ENCODE peak calls at places on chromosome 17, in seven cellular contexts. One of them, this sample, is unnamed.

GRCh38 chr17:60695960-60696359 is 18.3 kb downstream of the BCAS3 start:
- DNase-seq in colonic mucosa: no peak
- DNase-seq in kidney: no peak
- DNase-seq in heart left ventricle: no peak
- DNase-seq in cardiac fibroblast: peak; percentile 27
- DNase-seq in thoracic aorta: no peak
- DNase-seq in Caco-2: no peak
- DNase-seq in this sample: no peak

GRCh38 chr17:69335018-69335417 is 8.1 kb upstream of the ABCA5 start:
- DNase-seq in colonic mucosa: no peak
- DNase-seq in kidney: no peak
- DNase-seq in heart left ventricle: no peak
- DNase-seq in cardiac fibroblast: peak; percentile 65
- DNase-seq in thoracic aorta: no peak
- DNase-seq in Caco-2: no peak
- DNase-seq in this sample: no peak

GRCh38 chr17:34980681-34981537 is 597 bp downstream of the LIG3 start:
- DNase-seq in colonic mucosa: peak; percentile 71
- DNase-seq in kidney: peak; percentile 91
- DNase-seq in heart left ventricle: peak; percentile 89
- DNase-seq in cardiac fibroblast: peak; percentile 86
- DNase-seq in thoracic aorta: peak; percentile 9
- DNase-seq in Caco-2: peak; percentile 86
- DNase-seq in this sample: no peak

GRCh38 chr17:7396147-7396546 is 1.8 kb upstream of the PLSCR3 start:
- DNase-seq in colonic mucosa: no peak
- DNase-seq in kidney: no peak
- DNase-seq in heart left ventricle: no peak
- DNase-seq in cardiac fibroblast: no peak
- DNase-seq in thoracic aorta: no peak
- DNase-seq in Caco-2: no peak
- DNase-seq in this sample: no peak

GRCh38 chr17:72943826-72944689 is 148.4 kb downstream of the SLC39A11 start:
- DNase-seq in colonic mucosa: no peak
- DNase-seq in kidney: no peak
- DNase-seq in heart left ventricle: no peak
- DNase-seq in cardiac fibroblast: no peak
- DNase-seq in thoracic aorta: no peak
- DNase-seq in Caco-2: no peak
- DNase-seq in this sample: no peak

GRCh38 chr17:61410100-61410551 is 10.5 kb downstream of the TBX2 start:
- DNase-seq in colonic mucosa: no peak
- DNase-seq in kidney: peak; percentile 74
- DNase-seq in heart left ventricle: no peak
- DNase-seq in cardiac fibroblast: no peak
- DNase-seq in thoracic aorta: no peak
- DNase-seq in Caco-2: peak; percentile 36
- DNase-seq in this sample: peak; percentile 43

GRCh38 chr17:76671123-76671911 is 27.8 kb upstream of the ST6GALNAC1 start:
- DNase-seq in colonic mucosa: peak; percentile 100
- DNase-seq in kidney: peak; percentile 100
- DNase-seq in heart left ventricle: peak; percentile 100
- DNase-seq in cardiac fibroblast: peak; percentile 100
- DNase-seq in thoracic aorta: peak; percentile 100
- DNase-seq in Caco-2: peak; percentile 100
- DNase-seq in this sample: peak; percentile 100

GRCh38 chr17:81922566-81923301 is 4.8 kb upstream of the SIRT7 start:
- DNase-seq in colonic mucosa: no peak
- DNase-seq in kidney: no peak
- DNase-seq in heart left ventricle: no peak
- DNase-seq in cardiac fibroblast: no peak
- DNase-seq in thoracic aorta: no peak
- DNase-seq in Caco-2: no peak
- DNase-seq in this sample: no peak

GRCh38 chr17:5819396-5819795 is 235.1 kb upstream of the NLRP1 start:
- DNase-seq in colonic mucosa: no peak
- DNase-seq in kidney: no peak
- DNase-seq in heart left ventricle: no peak
- DNase-seq in cardiac fibroblast: peak; percentile 5
- DNase-seq in thoracic aorta: no peak
- DNase-seq in Caco-2: no peak
- DNase-seq in this sample: no peak

GRCh38 chr17:18360518-18360917 is 2.8 kb downstream of the SHMT1 start:
- DNase-seq in colonic mucosa: no peak
- DNase-seq in kidney: no peak
- DNase-seq in heart left ventricle: no peak
- DNase-seq in cardiac fibroblast: no peak
- DNase-seq in thoracic aorta: no peak
- DNase-seq in Caco-2: no peak
- DNase-seq in this sample: no peak

GRCh38 chr17:18364166-18364565 is 816 bp upstream of the SHMT1 start:
- DNase-seq in colonic mucosa: no peak
- DNase-seq in kidney: no peak
- DNase-seq in heart left ventricle: no peak
- DNase-seq in cardiac fibroblast: no peak
- DNase-seq in thoracic aorta: no peak
- DNase-seq in Caco-2: no peak
- DNase-seq in this sample: no peak

GRCh38 chr17:18362509-18363020 is 785 bp downstream of the SHMT1 start:
- DNase-seq in colonic mucosa: peak; percentile 78
- DNase-seq in kidney: peak; percentile 94
- DNase-seq in heart left ventricle: peak; percentile 76
- DNase-seq in cardiac fibroblast: peak; percentile 11
- DNase-seq in thoracic aorta: no peak
- DNase-seq in Caco-2: peak; percentile 64
- DNase-seq in this sample: peak; percentile 85

GRCh38 chr17:18361837-18362380 is 1.4 kb downstream of the SHMT1 start:
- DNase-seq in colonic mucosa: no peak
- DNase-seq in kidney: no peak
- DNase-seq in heart left ventricle: no peak
- DNase-seq in cardiac fibroblast: no peak
- DNase-seq in thoracic aorta: no peak
- DNase-seq in Caco-2: no peak
- DNase-seq in this sample: no peak

DNA sequence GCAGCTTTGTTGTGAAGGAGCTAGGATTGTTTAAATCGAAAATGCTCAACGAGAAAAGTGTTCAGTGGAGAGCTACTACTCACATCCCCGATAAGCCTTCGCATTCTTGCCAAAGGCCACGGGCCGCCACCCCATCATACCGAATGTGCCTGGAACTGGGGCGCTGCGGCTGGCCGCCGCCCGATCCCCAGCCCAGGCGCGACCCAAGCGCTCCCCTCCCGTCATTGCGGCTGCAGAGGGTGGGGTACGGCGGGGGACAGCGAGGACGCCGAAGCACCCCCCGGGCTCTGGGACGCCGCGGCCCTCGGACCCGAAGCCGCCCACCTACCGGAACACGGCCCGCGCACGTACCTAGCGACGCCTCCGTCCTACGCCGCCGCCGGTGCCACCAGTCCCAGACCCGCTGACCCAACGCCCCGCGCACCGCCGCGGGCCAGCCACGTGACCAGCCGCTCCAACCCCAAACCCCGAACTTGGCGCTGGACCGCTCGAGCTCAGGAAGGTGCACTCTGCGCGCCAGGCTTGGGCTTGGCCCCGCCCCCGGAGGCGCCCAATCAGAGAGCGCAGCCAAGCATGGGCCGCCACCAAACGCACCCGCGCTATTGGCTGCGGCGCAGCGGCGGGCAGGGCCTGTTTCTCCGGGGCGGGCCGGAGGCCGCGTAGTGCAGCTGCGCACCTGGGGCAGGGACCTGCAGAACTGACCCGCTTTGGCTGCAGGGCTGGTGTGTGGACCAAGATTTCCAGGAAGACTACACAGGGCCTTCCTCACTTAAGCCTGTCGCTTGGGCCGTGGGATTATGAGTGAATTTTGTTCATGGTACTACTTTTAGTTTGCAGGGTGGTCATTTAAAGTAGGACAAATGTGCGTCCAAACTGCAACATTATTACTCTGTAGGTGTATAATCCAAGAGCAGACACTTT is at the start of gene SHMT1:
- DNase-seq in colonic mucosa: peak; percentile 96
- DNase-seq in kidney: peak; percentile 98
- DNase-seq in heart left ventricle: peak; percentile 97
- DNase-seq in cardiac fibroblast: peak; percentile 85
- DNase-seq in thoracic aorta: peak; percentile 74
- DNase-seq in Caco-2: peak; percentile 96
- DNase-seq in this sample: peak; percentile 93
- H3K4me3 ChIP-seq in colonic mucosa: peak within 1 kb of the TSS; percentile 91
- H3K4me3 ChIP-seq in kidney: peak within 1 kb of the TSS; percentile 95
- H3K4me3 ChIP-seq in heart left ventricle: peak within 1 kb of the TSS; percentile 88
- H3K4me3 ChIP-seq in cardiac fibroblast: peak within 1 kb of the TSS; percentile 80
- H3K4me3 ChIP-seq in thoracic aorta: peak within 1 kb of the TSS; percentile 78
- H3K4me3 ChIP-seq in Caco-2: peak within 1 kb of the TSS; percentile 99
- H3K4me3 ChIP-seq in this sample: peak within 1 kb of the TSS; percentile 86

GRCh38 chr17:39626171-39626670 is 531 bp upstream of the PPP1R1B start:
- DNase-seq in colonic mucosa: peak; percentile 55
- DNase-seq in kidney: no peak
- DNase-seq in heart left ventricle: no peak
- DNase-seq in cardiac fibroblast: no peak
- DNase-seq in thoracic aorta: no peak
- DNase-seq in Caco-2: no peak
- DNase-seq in this sample: no peak
- H3K4me3 ChIP-seq in colonic mucosa: peak overlapping the region; percentile 51
- H3K4me3 ChIP-seq in kidney: no peak overlapping the region
- H3K4me3 ChIP-seq in heart left ventricle: peak overlapping the region; percentile 52
- H3K4me3 ChIP-seq in cardiac fibroblast: no peak overlapping the region
- H3K4me3 ChIP-seq in thoracic aorta: no peak overlapping the region
- H3K4me3 ChIP-seq in Caco-2: no peak overlapping the region
- H3K4me3 ChIP-seq in this sample: peak overlapping the region; percentile 70

DNA sequence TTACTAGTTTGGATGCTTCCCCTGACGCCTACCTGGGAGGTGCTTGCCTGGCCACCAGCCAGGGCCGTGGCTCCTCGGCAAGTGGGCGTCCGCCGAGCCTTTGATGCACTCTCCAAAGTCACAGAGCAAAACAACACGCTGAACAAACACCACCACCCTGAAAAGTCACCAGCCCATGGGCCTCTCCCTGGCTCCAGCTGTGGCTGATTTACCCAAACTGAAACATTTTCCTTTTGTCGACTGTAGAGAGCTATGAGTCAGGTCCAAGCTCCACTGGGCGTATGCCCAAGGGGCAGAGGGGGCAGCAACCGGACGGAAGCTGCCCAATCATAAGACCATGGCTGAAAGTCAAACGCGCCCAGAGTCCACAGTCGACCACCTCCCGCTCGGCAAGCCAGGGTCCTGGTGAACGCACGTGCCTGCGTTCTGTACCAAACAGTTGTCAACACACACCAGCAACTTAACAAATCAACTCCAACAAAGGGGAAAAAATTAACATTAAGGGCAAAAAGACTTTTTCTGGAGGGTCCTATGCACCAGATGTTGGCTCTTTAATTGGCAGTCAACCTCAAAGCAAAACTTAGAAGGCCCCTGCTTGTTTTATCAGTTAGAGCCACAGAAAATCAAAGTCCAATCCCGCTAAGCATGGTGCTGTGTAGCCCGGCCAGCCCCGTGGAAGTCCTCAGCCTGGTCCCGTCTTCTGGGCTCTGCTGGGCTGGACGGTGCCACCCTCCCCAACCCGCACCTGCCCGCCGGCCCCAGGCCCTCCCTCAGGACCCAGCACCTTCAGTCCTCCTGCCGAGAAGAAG is 47.3 kb downstream of the TBC1D16 start:
- DNase-seq in colonic mucosa: peak; percentile 83
- DNase-seq in kidney: peak; percentile 86
- DNase-seq in heart left ventricle: peak; percentile 56
- DNase-seq in cardiac fibroblast: peak; percentile 79
- DNase-seq in thoracic aorta: no peak
- DNase-seq in Caco-2: peak; percentile 30
- DNase-seq in this sample: peak; percentile 76
- H3K4me3 ChIP-seq in colonic mucosa: no peak overlapping the region
- H3K4me3 ChIP-seq in kidney: no peak overlapping the region
- H3K4me3 ChIP-seq in heart left ventricle: no peak overlapping the region
- H3K4me3 ChIP-seq in cardiac fibroblast: no peak overlapping the region
- H3K4me3 ChIP-seq in thoracic aorta: no peak overlapping the region
- H3K4me3 ChIP-seq in Caco-2: no peak overlapping the region
- H3K4me3 ChIP-seq in this sample: no peak overlapping the region

GRCh38 chr17:56074366-56074765 is 78.9 kb upstream of the ANKFN1 start:
- DNase-seq in colonic mucosa: no peak
- DNase-seq in kidney: no peak
- DNase-seq in heart left ventricle: no peak
- DNase-seq in cardiac fibroblast: no peak
- DNase-seq in thoracic aorta: no peak
- DNase-seq in Caco-2: no peak
- DNase-seq in this sample: no peak

GRCh38 chr17:56076980-56077379 is 76.3 kb upstream of the ANKFN1 start:
- DNase-seq in colonic mucosa: no peak
- DNase-seq in kidney: no peak
- DNase-seq in heart left ventricle: no peak
- DNase-seq in cardiac fibroblast: no peak
- DNase-seq in thoracic aorta: no peak
- DNase-seq in Caco-2: no peak
- DNase-seq in this sample: no peak
- H3K4me3 ChIP-seq in colonic mucosa: no peak overlapping the region
- H3K4me3 ChIP-seq in kidney: no peak overlapping the region
- H3K4me3 ChIP-seq in heart left ventricle: no peak overlapping the region
- H3K4me3 ChIP-seq in cardiac fibroblast: no peak overlapping the region
- H3K4me3 ChIP-seq in thoracic aorta: no peak overlapping the region
- H3K4me3 ChIP-seq in Caco-2: no peak overlapping the region
- H3K4me3 ChIP-seq in this sample: no peak overlapping the region